ENCODE peak calls at places on chromosomes 1 and 21, in ten cellular contexts. P is H54; I is activated naive CD4-positive, alpha-beta T cell; H is AG20443; O is activated T-cell treated with anti-CD3 and anti-CD28 coated beads, Interleukin-2, amount 50 U/mL, for 24 hours; Y is T-helper 17 cell; E is GDM1; Q is hypothalamus; U is fibroblast of gingiva; W is stromal cell of bone marrow. M is an unnamed sample.

GRCh38 chr1:182595641-182596240 is 6.7 kb upstream of the RNASEL start:
- DNase-seq in P (peak), I (peak), H (peak), O (peak), Y (peak), E (peak), Q (peak), U (peak), W (peak), M (peak)

GRCh38 chr1:54027848-54028247 is 9.9 kb upstream of the LDLRAD1 start:
- DNase-seq in P (no peak), I (no peak), H (no peak), O (no peak), Y (no peak), E (no peak), Q (no peak), U (no peak), W (no peak), M (no peak)

GRCh38 chr1:176559474-176560390 is 96.8 kb downstream of the PAPPA2 start:
- DNase-seq in P (peak), I (no peak), H (peak), O (no peak), Y (no peak), E (peak), Q (peak), U (peak), W (peak), M (peak)

GRCh38 chr1:193377472-193377871 is 191.1 kb upstream of the B3GALT2 start:
- DNase-seq in P (no peak), I (no peak), H (no peak), O (no peak), Y (no peak), E (no peak), Q (no peak), U (no peak), W (no peak), M (no peak)

GRCh38 chr1:88237026-88237425 is 447.0 kb upstream of the PKN2 start:
- DNase-seq in P (no peak), I (no peak), H (peak), O (no peak), Y (no peak), E (no peak), Q (no peak), U (peak), W (peak), M (no peak)

GRCh38 chr1:31297273-31298247 is 728 bp downstream of the ZCCHC17 start:
- DNase-seq in P (no peak), I (no peak), H (peak), O (no peak), Y (no peak), E (no peak), Q (no peak), U (peak), W (no peak), M (no peak)

GRCh38 chr1:191804311-191804710 is 354.0 kb upstream of the RGS18 start:
- DNase-seq in P (no peak), I (no peak), H (no peak), O (no peak), Y (no peak), E (no peak), Q (no peak), U (no peak), W (no peak), M (no peak)

GRCh38 chr1:203644661-203645510 is 18.3 kb downstream of the ATP2B4 start:
- DNase-seq in P (no peak), I (no peak), H (peak), O (no peak), Y (no peak), E (no peak), Q (no peak), U (no peak), W (peak), M (no peak)

GRCh38 chr1:167161242-167161641 is 59.4 kb upstream of the POU2F1 start:
- DNase-seq in P (no peak), I (no peak), H (no peak), O (no peak), Y (no peak), E (no peak), Q (no peak), U (no peak), W (no peak), M (no peak)

GRCh38 chr1:47104816-47105215 is 32.4 kb upstream of the CYP4A22 start:
- DNase-seq in P (no peak), I (no peak), H (no peak), O (no peak), Y (no peak), E (no peak), Q (no peak), U (no peak), W (no peak), M (no peak)

GRCh38 chr1:46061146-46061545 is 71.3 kb downstream of the PIK3R3 start:
- DNase-seq in P (no peak), I (no peak), H (no peak), O (no peak), Y (no peak), E (no peak), Q (no peak), U (no peak), W (no peak), M (no peak)

GRCh38 chr1:84758968-84759491 is 68.8 kb upstream of the SSX2IP start:
- DNase-seq in P (no peak), I (no peak), H (peak), O (peak), Y (no peak), E (no peak), Q (no peak), U (peak), W (no peak), M (peak)

GRCh38 chr1:22077728-22078127 is 25.2 kb downstream of the CDC42 start:
- DNase-seq in P (no peak), I (no peak), H (peak), O (no peak), Y (no peak), E (no peak), Q (no peak), U (no peak), W (peak), M (no peak)

GRCh38 chr21:37374026-37374425 is 7.5 kb downstream of the DYRK1A start:
- DNase-seq in P (no peak), I (no peak), H (no peak), O (no peak), Y (no peak), E (no peak), Q (no peak), U (peak), W (no peak), M (no peak)

GRCh38 chr21:39022901-39023693 is 160.2 kb downstream of the PSMG1 start:
- DNase-seq in P (no peak), I (no peak), H (no peak), O (no peak), Y (no peak), E (no peak), Q (no peak), U (no peak), W (no peak), M (peak)

GRCh38 chr1:59948990-59949389 is 22.4 kb upstream of the CYP2J2 start:
- DNase-seq in P (no peak), I (no peak), H (no peak), O (no peak), Y (no peak), E (no peak), Q (no peak), U (no peak), W (no peak), M (no peak)

GRCh38 chr1:38790422-38791212 is 69.0 kb downstream of the RRAGC start:
- DNase-seq in P (no peak), I (no peak), H (no peak), O (no peak), Y (no peak), E (no peak), Q (no peak), U (no peak), W (no peak), M (no peak)

GRCh38 chr1:59477286-59477685 is 180.4 kb downstream of the FGGY start:
- DNase-seq in P (peak), I (no peak), H (peak), O (peak), Y (no peak), E (no peak), Q (no peak), U (peak), W (peak), M (no peak)

M was measured in body of pancreas.